ENCODE peak calls at places on chromosomes 11 and 22, in eight cellular contexts. One of them, this sample, is unnamed.

GRCh38 chr11:59097113-59097708 is 9.8 kb upstream of the FAM111B start:
- DNase-seq in GM20000: no peak
- DNase-seq in stomach: peak; percentile 71
- DNase-seq in HCT116: peak; percentile 48
- DNase-seq in AG09309: peak; percentile 27
- DNase-seq in Calu3: peak; percentile 75
- DNase-seq in glutamatergic neuron: peak; percentile 69
- DNase-seq in astrocyte of the cerebellum: peak; percentile 35
- DNase-seq in this sample: no peak

GRCh38 chr11:93528757-93529639 is 14.2 kb downstream of the SMCO4 start:
- DNase-seq in AG09309: no peak
- DNase-seq in glutamatergic neuron: peak; percentile 22
- DNase-seq in astrocyte of the cerebellum: no peak
- DNase-seq in stomach: no peak
- DNase-seq in Calu3: no peak
- DNase-seq in HCT116: no peak
- DNase-seq in GM20000: no peak
- DNase-seq in this sample: no peak

GRCh38 chr11:92376146-92376599 is 151.6 kb downstream of the FAT3 start:
- DNase-seq in Calu3: no peak
- DNase-seq in HCT116: no peak
- DNase-seq in glutamatergic neuron: no peak
- DNase-seq in stomach: no peak
- DNase-seq in astrocyte of the cerebellum: peak; percentile 77
- DNase-seq in GM20000: no peak
- DNase-seq in AG09309: no peak
- DNase-seq in this sample: no peak

GRCh38 chr22:30444632-30445437 is 19.3 kb downstream of the MTFP1 start:
- DNase-seq in astrocyte of the cerebellum: no peak
- DNase-seq in glutamatergic neuron: peak; percentile 84
- DNase-seq in AG09309: no peak
- DNase-seq in GM20000: peak; percentile 83
- DNase-seq in HCT116: peak; percentile 54
- DNase-seq in stomach: peak; percentile 67
- DNase-seq in Calu3: peak; percentile 80
- DNase-seq in this sample: peak; percentile 86

GRCh38 chr11:127643659-127644058 is 643.1 kb upstream of the KIRREL3 start:
- DNase-seq in HCT116: no peak
- DNase-seq in stomach: no peak
- DNase-seq in glutamatergic neuron: no peak
- DNase-seq in GM20000: no peak
- DNase-seq in AG09309: no peak
- DNase-seq in astrocyte of the cerebellum: no peak
- DNase-seq in Calu3: no peak
- DNase-seq in this sample: no peak

GRCh38 chr11:93236741-93237675 is 39.2 kb upstream of the SLC36A4 start:
- DNase-seq in GM20000: no peak
- DNase-seq in stomach: no peak
- DNase-seq in HCT116: peak; percentile 34
- DNase-seq in glutamatergic neuron: peak; percentile 27
- DNase-seq in astrocyte of the cerebellum: peak; percentile 28
- DNase-seq in AG09309: peak; percentile 8
- DNase-seq in Calu3: peak; percentile 35
- DNase-seq in this sample: no peak

GRCh38 chr11:64868904-64869570 is 9.4 kb downstream of the EHD1 start:
- DNase-seq in stomach: no peak
- DNase-seq in AG09309: no peak
- DNase-seq in Calu3: peak; percentile 40
- DNase-seq in astrocyte of the cerebellum: peak; percentile 70
- DNase-seq in GM20000: no peak
- DNase-seq in glutamatergic neuron: no peak
- DNase-seq in HCT116: no peak
- DNase-seq in this sample: no peak

GRCh38 chr11:68370211-68371111 is 58.1 kb downstream of the LRP5 start:
- DNase-seq in astrocyte of the cerebellum: no peak
- DNase-seq in GM20000: peak; percentile 95
- DNase-seq in stomach: no peak
- DNase-seq in Calu3: no peak
- DNase-seq in HCT116: no peak
- DNase-seq in AG09309: no peak
- DNase-seq in glutamatergic neuron: no peak
- DNase-seq in this sample: peak; percentile 92

GRCh38 chr22:46613606-46613997 is 6.6 kb upstream of the GRAMD4 start:
- DNase-seq in astrocyte of the cerebellum: no peak
- DNase-seq in AG09309: no peak
- DNase-seq in Calu3: peak; percentile 11
- DNase-seq in stomach: no peak
- DNase-seq in HCT116: no peak
- DNase-seq in glutamatergic neuron: peak; percentile 46
- DNase-seq in GM20000: no peak
- DNase-seq in this sample: peak; percentile 54

GRCh38 chr11:34155057-34155758 is 49.8 kb downstream of the NAT10 start:
- DNase-seq in stomach: peak; percentile 43
- DNase-seq in HCT116: no peak
- DNase-seq in astrocyte of the cerebellum: no peak
- DNase-seq in GM20000: no peak
- DNase-seq in AG09309: no peak
- DNase-seq in glutamatergic neuron: no peak
- DNase-seq in Calu3: no peak
- DNase-seq in this sample: no peak

GRCh38 chr11:27705873-27706820 is 5.9 kb upstream of the BDNF start:
- DNase-seq in Calu3: peak; percentile 44
- DNase-seq in GM20000: peak; percentile 62
- DNase-seq in astrocyte of the cerebellum: no peak
- DNase-seq in HCT116: no peak
- DNase-seq in AG09309: no peak
- DNase-seq in glutamatergic neuron: peak; percentile 55
- DNase-seq in stomach: no peak
- DNase-seq in this sample: peak; percentile 33

GRCh38 chr11:109439684-109440083 is 17.7 kb downstream of the C11orf87 start:
- DNase-seq in AG09309: no peak
- DNase-seq in Calu3: no peak
- DNase-seq in stomach: no peak
- DNase-seq in astrocyte of the cerebellum: no peak
- DNase-seq in GM20000: no peak
- DNase-seq in HCT116: no peak
- DNase-seq in glutamatergic neuron: no peak
- DNase-seq in this sample: no peak

GRCh38 chr11:118008271-118008903 is 22.2 kb downstream of the IL10RA start:
- DNase-seq in Calu3: no peak
- DNase-seq in HCT116: no peak
- DNase-seq in astrocyte of the cerebellum: no peak
- DNase-seq in glutamatergic neuron: no peak
- DNase-seq in stomach: no peak
- DNase-seq in GM20000: no peak
- DNase-seq in AG09309: no peak
- DNase-seq in this sample: no peak

GRCh38 chr11:131530411-131530810 is 160.0 kb downstream of the NTM start:
- DNase-seq in stomach: no peak
- DNase-seq in GM20000: no peak
- DNase-seq in Calu3: no peak
- DNase-seq in glutamatergic neuron: no peak
- DNase-seq in astrocyte of the cerebellum: no peak
- DNase-seq in HCT116: no peak
- DNase-seq in AG09309: no peak
- DNase-seq in this sample: no peak

GRCh38 chr22:39132871-39133524 is 19.5 kb downstream of the CBX7 start:
- DNase-seq in astrocyte of the cerebellum: no peak
- DNase-seq in glutamatergic neuron: no peak
- DNase-seq in GM20000: no peak
- DNase-seq in HCT116: no peak
- DNase-seq in AG09309: no peak
- DNase-seq in stomach: no peak
- DNase-seq in Calu3: no peak
- DNase-seq in this sample: no peak

GRCh38 chr11:70785372-70785771 is 387.0 kb downstream of the CTTN start:
- DNase-seq in Calu3: no peak
- DNase-seq in stomach: no peak
- DNase-seq in GM20000: no peak
- DNase-seq in glutamatergic neuron: no peak
- DNase-seq in astrocyte of the cerebellum: no peak
- DNase-seq in HCT116: no peak
- DNase-seq in AG09309: no peak
- DNase-seq in this sample: no peak

GRCh38 chr11:70788247-70789022 is 390.1 kb downstream of the CTTN start:
- DNase-seq in GM20000: no peak
- DNase-seq in Calu3: peak; percentile 73
- DNase-seq in stomach: no peak
- DNase-seq in HCT116: peak; percentile 68
- DNase-seq in AG09309: peak; percentile 62
- DNase-seq in glutamatergic neuron: no peak
- DNase-seq in astrocyte of the cerebellum: peak; percentile 76
- DNase-seq in this sample: no peak

GRCh38 chr11:70786021-70786665 is 387.8 kb downstream of the CTTN start:
- DNase-seq in glutamatergic neuron: no peak
- DNase-seq in stomach: no peak
- DNase-seq in AG09309: no peak
- DNase-seq in HCT116: no peak
- DNase-seq in astrocyte of the cerebellum: no peak
- DNase-seq in GM20000: no peak
- DNase-seq in Calu3: no peak
- DNase-seq in this sample: no peak

GRCh38 chr11:70796601-70797000 is 398.3 kb downstream of the CTTN start:
- DNase-seq in HCT116: peak; percentile 18
- DNase-seq in stomach: no peak
- DNase-seq in astrocyte of the cerebellum: no peak
- DNase-seq in AG09309: no peak
- DNase-seq in Calu3: no peak
- DNase-seq in glutamatergic neuron: no peak
- DNase-seq in GM20000: no peak
- DNase-seq in this sample: no peak

DNA sequence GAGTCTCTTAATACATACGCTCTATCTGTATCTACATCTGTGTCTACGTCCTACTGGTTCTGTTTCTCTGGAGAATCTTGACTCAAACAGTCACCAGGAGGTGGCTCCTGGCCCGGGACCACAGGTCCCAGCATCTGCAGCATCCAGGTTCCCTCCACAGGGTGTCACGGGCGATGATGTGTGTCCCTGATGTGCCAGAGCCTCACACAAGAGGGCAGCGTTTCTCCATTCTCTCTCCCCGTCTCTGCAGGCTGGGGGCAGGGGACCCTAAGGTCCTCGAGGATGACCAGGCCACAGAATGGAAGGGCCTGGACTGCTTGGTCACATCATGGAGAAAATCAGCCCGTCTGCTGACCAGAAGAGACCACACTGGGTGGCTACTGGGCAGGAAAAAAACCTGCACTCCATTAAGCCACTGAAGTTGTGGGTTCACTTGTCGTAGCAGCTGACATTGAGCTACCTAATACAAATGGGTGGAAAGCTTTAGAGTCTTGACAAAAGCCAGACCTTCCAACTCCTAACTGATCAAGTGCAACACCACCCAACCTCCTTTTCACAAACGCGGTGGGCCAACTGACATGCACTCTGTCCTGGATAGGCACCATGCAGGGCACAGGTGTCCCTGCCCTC is 392.5 kb downstream of the CTTN start:
- DNase-seq in HCT116: no peak
- DNase-seq in AG09309: no peak
- DNase-seq in astrocyte of the cerebellum: no peak
- DNase-seq in glutamatergic neuron: no peak
- DNase-seq in stomach: no peak
- DNase-seq in Calu3: no peak
- DNase-seq in GM20000: no peak
- DNase-seq in this sample: no peak
- TF ChIP-seq CTCF in HCT116: peak; percentile 46
- TF ChIP-seq CTCF in AG09309: peak; percentile 12
- TF ChIP-seq CTCF in astrocyte of the cerebellum: no peak
- TF ChIP-seq CTCF in glutamatergic neuron: no peak
- TF ChIP-seq CTCF in stomach: no peak
- TF ChIP-seq CTCF in Calu3: no peak
- TF ChIP-seq CTCF in GM20000: no peak
- TF ChIP-seq CTCF in this sample: no peak

DNA sequence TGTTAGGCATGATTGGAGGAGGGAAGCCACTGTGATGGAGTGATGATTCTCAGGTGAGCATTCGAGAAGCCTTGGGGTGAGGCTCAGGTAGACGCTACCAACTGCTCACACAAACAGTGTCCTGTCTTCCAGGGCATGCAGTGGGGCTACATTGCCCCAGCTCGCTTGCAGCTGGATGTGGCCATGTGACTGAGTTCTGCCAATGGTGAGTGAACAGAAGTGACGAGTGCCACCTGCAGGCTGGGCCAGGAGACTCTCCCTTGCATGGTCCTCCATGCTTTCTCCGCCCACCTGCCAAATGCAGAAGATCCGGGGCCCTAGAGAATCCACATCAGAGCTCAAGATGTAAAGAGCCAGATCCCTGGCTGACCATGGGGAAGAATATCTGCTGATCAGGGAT is 195.9 kb downstream of the BCR start:
- DNase-seq in HCT116: peak; percentile 33
- DNase-seq in AG09309: no peak
- DNase-seq in Calu3: no peak
- DNase-seq in astrocyte of the cerebellum: no peak
- DNase-seq in GM20000: peak; percentile 74
- DNase-seq in glutamatergic neuron: no peak
- DNase-seq in stomach: no peak
- DNase-seq in this sample: peak; percentile 57
- TF ChIP-seq CTCF in HCT116: peak; percentile 65
- TF ChIP-seq CTCF in AG09309: peak; percentile 16
- TF ChIP-seq CTCF in Calu3: no peak
- TF ChIP-seq CTCF in astrocyte of the cerebellum: no peak
- TF ChIP-seq CTCF in GM20000: peak; percentile 49
- TF ChIP-seq CTCF in glutamatergic neuron: no peak
- TF ChIP-seq CTCF in stomach: no peak
- TF ChIP-seq CTCF in this sample: peak; percentile 61

DNA sequence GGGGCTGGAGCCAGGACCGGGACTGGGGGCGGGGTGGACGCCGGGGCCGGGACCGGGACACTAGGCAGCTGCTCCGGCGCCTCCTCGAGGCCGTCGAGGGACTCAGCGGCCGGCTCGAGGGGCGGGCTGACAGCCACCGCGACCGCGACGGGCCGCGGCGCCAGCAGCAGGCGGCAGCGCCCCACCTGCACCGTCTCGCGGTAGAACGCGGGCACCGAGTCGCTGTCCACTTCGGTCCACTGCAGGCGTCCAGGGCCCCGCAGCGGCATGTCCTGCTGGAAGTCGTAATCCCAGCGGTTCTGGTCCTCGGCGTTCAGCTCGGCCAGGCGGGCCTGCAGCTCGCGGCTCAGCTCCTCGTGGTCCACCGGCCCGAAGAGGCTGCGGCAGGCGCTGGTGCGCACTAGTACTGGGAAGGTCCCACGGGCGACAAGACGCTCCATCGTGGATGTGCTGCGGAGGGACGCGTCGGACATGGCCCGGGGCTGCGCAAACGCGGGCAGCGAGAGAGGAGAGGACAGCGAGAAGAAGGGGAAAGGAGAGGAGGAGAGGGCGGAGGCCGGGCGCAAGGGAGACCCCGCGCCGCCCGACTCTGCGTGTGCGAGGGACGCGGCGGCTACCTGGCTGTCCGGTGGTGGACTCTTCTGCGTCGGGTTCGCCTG is 429 bp downstream of the CDKN1C start:
- DNase-seq in Calu3: peak; percentile 78
- DNase-seq in stomach: peak; percentile 71
- DNase-seq in glutamatergic neuron: peak; percentile 69
- DNase-seq in GM20000: peak; percentile 78
- DNase-seq in AG09309: no peak
- DNase-seq in HCT116: no peak
- DNase-seq in astrocyte of the cerebellum: no peak
- DNase-seq in this sample: peak; percentile 51
- TF ChIP-seq CTCF in Calu3: peak; percentile 29
- TF ChIP-seq CTCF in stomach: no peak
- TF ChIP-seq CTCF in glutamatergic neuron: no peak
- TF ChIP-seq CTCF in GM20000: peak; percentile 19
- TF ChIP-seq CTCF in AG09309: no peak
- TF ChIP-seq CTCF in HCT116: peak; percentile 35
- TF ChIP-seq CTCF in astrocyte of the cerebellum: peak; percentile 24
- TF ChIP-seq CTCF in this sample: peak; percentile 9

GRCh38 chr11:75563978-75564552 is 2.0 kb downstream of the SERPINH1 start:
- DNase-seq in HCT116: no peak
- DNase-seq in stomach: peak; percentile 34
- DNase-seq in Calu3: no peak
- DNase-seq in glutamatergic neuron: peak; percentile 90
- DNase-seq in GM20000: no peak
- DNase-seq in astrocyte of the cerebellum: peak; percentile 65
- DNase-seq in AG09309: no peak
- DNase-seq in this sample: no peak
- TF ChIP-seq CTCF in HCT116: peak; percentile 35
- TF ChIP-seq CTCF in stomach: peak; percentile 16
- TF ChIP-seq CTCF in Calu3: no peak
- TF ChIP-seq CTCF in glutamatergic neuron: peak; percentile 70
- TF ChIP-seq CTCF in GM20000: no peak
- TF ChIP-seq CTCF in astrocyte of the cerebellum: peak; percentile 73
- TF ChIP-seq CTCF in AG09309: peak; percentile 76
- TF ChIP-seq CTCF in this sample: no peak